ENCODE peak calls at places on chromosomes 3 and 15, in four cellular contexts. U, L, S and W are unnamed samples. For H3K9me3 and H3K36me3, the result is how much of the 10 kb centered on the place peaks cover.

GRCh38 chr3:192194081-192194480 is 533.3 kb downstream of the FGF12 start:
- DNase-seq in U (no peak), L (no peak), S (no peak), W (no peak)

GRCh38 chr3:132622148-132622547 is 25.1 kb downstream of the ACKR4 start:
- DNase-seq in U (no peak), L (no peak), S (no peak), W (no peak)

GRCh38 chr15:69615756-69616155 is 163.1 kb downstream of the RPLP1 start:
- DNase-seq in U (no peak), L (no peak), S (no peak), W (peak)

GRCh38 chr3:171936231-171936841 is 93.2 kb downstream of the TMEM212 start:
- DNase-seq in U (peak), L (no peak), S (no peak), W (no peak)

GRCh38 chr3:53531749-53532148 is 37.3 kb downstream of the CACNA1D start:
- DNase-seq in U (peak), L (no peak), S (no peak), W (no peak)

GRCh38 chr15:47998523-47999113 is 122.2 kb upstream of the SLC24A5 start:
- DNase-seq in U (no peak), L (no peak), S (no peak), W (no peak)

GRCh38 chr3:48656841-48657281 is 5.8 kb downstream of the CELSR3 start:
- DNase-seq in U (no peak), L (peak), S (no peak), W (no peak)

GRCh38 chr3:55965776-55966175 is 478.7 kb upstream of the WNT5A start:
- DNase-seq in U (no peak), L (no peak), S (no peak), W (no peak)

GRCh38 chr3:13229291-13229949 is 156.2 kb upstream of the IQSEC1 start:
- DNase-seq in U (peak), L (no peak), S (peak), W (no peak)

GRCh38 chr3:173411288-173412064 is 13.9 kb downstream of the NLGN1 start:
- DNase-seq in U (peak), L (no peak), S (peak), W (no peak)

GRCh38 chr3:133362539-133362938 is 37.3 kb upstream of the BFSP2 start:
- DNase-seq in U (no peak), L (no peak), S (no peak), W (no peak)

GRCh38 chr15:66293419-66294156 is at the start of gene DIS3L:
- DNase-seq in U (peak), L (peak), S (peak), W (peak)

GRCh38 chr3:119930286-119930685 is 148.4 kb downstream of the NR1I2 start:
- DNase-seq in U (no peak), L (no peak), S (no peak), W (no peak)

GRCh38 chr3:142886938-142887337 is 1.9 kb downstream of the PCOLCE2 start:
- DNase-seq in U (peak), L (no peak), S (no peak), W (no peak)

GRCh38 chr15:45429974-45430792 is 51.8 kb upstream of the GATM start:
- DNase-seq in U (peak), L (peak), S (peak), W (peak)

GRCh38 chr3:53191836-53192480 is 30.9 kb downstream of the PRKCD start:
- DNase-seq in U (no peak), L (peak), S (no peak), W (no peak)

GRCh38 chr3:42505203-42505848 is 2.9 kb downstream of the VIPR1 start:
- DNase-seq in U (no peak), L (no peak), S (no peak), W (no peak)

GRCh38 chr3:127738192-127738840 is 65.6 kb downstream of the ABTB1 start:
- DNase-seq in U (peak), L (no peak), S (no peak), W (no peak)

GRCh38 chr3:8239718-8240698 is 261.6 kb upstream of the LMCD1 start:
- DNase-seq in U (peak), L (no peak), S (peak), W (no peak)

GRCh38 chr3:180329847-180330246 is 272.1 kb upstream of the TTC14 start:
- DNase-seq in U (peak), L (no peak), S (no peak), W (no peak)

GRCh38 chr15:96072821-96073220 is 257.7 kb upstream of the NR2F2 start:
- DNase-seq in U (no peak), L (no peak), S (no peak), W (no peak)

GRCh38 chr3:158842946-158843345 is 41.1 kb downstream of the MFSD1 start:
- DNase-seq in U (no peak), L (no peak), S (no peak), W (no peak)

GRCh38 chr3:38084969-38085942 is 46.2 kb downstream of the DLEC1 start:
- DNase-seq in U (peak), L (no peak), S (peak), W (no peak)

GRCh38 chr3:19147905-19148767 is at the start of gene KCNH8:
- DNase-seq in U (no peak), L (no peak), S (peak), W (peak)

GRCh38 chr15:43292375-43293078 is 25.8 kb upstream of the TGM5 start:
- DNase-seq in U (no peak), L (no peak), S (no peak), W (no peak)

GRCh38 chr3:196192036-196193001 is 18.9 kb downstream of the ZDHHC19 start:
- DNase-seq in U (no peak), L (peak), S (no peak), W (peak)

GRCh38 chr15:85048430-85048829 is 66.8 kb downstream of the PDE8A start:
- DNase-seq in U (peak), L (no peak), S (no peak), W (no peak)

GRCh38 chr3:138114988-138115971 is at the start of gene DZIP1L:
- DNase-seq in U (peak), L (no peak), S (peak), W (no peak)

GRCh38 chr3:56790016-56790950 is 11.5 kb downstream of the ARHGEF3 start:
- DNase-seq in U (no peak), L (peak), S (no peak), W (no peak)

GRCh38 chr15:65653781-65654521 is 32.2 kb downstream of the SLC24A1 start:
- DNase-seq in U (no peak), L (no peak), S (no peak), W (no peak)

GRCh38 chr15:77550275-77551251 is 82.1 kb downstream of the LINGO1 start:
- DNase-seq in U (no peak), L (no peak), S (no peak), W (no peak)

GRCh38 chr3:160003520-160004128 is 15.0 kb downstream of the IL12A start:
- DNase-seq in U (peak), L (peak), S (peak), W (no peak)

DNA sequence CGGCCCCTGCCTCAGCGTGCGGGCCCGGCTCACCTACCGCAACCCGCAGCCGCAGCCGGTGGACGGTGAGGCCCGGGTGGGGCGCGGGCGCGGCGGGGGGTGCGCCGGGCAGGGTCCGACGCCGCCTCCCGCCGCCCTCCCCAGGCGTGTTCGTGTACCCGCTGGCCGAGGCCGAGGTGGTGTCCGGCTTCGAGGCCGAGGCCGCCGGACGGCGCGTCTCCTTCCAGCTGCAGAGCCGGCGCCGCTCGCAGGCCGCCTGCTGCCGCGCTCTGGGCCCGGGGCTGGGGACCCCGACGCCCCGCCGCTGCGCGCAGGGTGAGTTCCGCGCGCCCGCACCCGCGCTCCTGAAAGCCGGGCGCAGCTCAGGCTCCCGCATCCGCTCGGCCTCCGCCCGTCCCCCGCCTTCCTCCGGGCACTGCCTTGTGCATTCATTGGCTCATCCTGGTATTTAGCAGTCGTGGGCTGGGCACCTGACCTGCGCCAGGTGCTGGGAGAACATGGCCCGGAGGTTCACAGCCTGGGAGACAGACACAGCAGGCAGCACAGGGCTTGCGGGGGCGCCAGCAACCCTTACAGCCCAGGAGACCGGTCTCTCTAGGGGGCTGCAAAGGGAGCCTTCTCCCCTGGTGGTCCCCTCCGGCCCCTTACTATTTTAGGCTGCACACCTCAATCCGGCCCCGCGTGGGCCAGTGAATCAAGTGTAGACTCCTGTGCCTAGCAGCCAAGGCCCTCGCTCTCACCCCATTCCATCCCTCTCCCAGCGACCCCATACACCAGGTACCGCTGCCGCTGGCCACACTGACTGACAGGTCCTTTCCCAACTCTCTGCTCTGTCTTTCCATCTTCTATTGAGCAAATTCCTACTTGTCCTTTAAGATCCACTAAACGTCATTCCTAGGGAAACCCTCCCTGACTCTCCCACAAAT is 1.5 kb downstream of the VWA5B2 start:
- DNase-seq in U (peak), L (no peak), S (no peak), W (no peak)
- H3K4me3 ChIP-seq in U (peak), L (no peak), S (no peak), W (peak)

DNA sequence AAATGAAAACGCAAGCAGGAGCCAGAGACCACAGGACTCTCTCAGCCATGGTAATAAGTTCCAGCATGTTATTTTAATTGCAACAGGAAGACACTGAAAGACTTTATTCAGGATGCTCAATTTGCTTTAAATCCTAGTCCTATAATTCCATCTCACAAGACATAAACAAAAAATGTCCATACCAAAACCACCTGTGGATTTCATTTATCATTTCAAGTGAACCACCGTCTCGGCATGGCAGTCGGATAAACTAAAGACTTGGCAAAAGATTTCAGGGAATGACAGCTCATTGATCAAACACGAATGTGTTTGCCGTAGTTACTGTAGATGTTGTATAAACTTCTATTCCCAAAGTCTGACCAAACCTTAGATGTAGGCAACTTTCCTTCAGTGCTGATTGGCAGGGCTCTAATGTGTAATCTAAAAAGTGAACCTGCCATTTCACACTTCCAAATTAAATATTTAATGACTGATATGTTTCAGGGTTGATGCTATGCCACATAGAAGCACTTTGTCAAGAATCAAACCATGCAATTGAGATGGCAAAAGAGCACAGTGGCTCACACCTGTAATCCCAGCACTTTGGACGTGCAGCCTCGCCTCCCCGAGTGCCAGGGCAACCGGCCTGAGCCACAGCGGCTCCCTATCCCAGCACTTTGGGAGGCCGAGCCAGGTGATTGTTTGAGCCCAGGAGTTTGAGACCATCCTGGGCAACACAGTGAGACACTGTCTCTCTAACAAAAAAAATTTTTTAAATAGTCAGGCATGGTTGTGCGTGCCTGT is 331.7 kb downstream of the MAGI1 start:
- DNase-seq in U (no peak), L (no peak), S (no peak), W (no peak)
- H3K9me3 ChIP-seq in U (under half), L (under half), S (under half), W (under half)

DNA sequence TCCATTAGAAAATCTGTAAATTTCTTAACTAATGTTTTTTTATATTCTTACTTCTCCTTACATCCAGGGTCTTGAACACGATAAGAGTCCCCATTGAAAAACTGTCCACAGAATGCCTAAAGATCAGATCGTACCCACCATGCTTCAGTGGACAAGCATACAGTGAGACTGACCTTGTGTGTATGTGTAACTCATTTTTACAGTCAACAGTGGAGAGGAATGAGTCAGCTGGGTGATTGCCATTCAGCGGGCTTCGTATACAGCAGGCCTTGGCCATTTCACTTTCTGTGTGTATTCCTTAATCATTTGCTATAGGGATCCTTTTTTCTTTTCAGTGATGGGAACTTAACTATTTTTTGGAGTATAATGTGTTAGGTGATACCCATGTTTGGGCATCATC is 10.6 kb downstream of the PARP14 start:
- DNase-seq in U (peak), L (no peak), S (no peak), W (no peak)
- H3K36me3 ChIP-seq in U (under half), L (under half), S (under half), W (under half)

GRCh38 chr15:30985081-30985531 is 6.3 kb downstream of the MTMR10 start:
- DNase-seq in U (no peak), L (no peak), S (no peak), W (no peak)

GRCh38 chr15:30979457-30979856 is 12.0 kb downstream of the MTMR10 start:
- DNase-seq in U (no peak), L (no peak), S (no peak), W (no peak)

GRCh38 chr15:30978328-30978727 is 13.1 kb downstream of the MTMR10 start:
- DNase-seq in U (no peak), L (no peak), S (no peak), W (no peak)

GRCh38 chr15:30984542-30984941 is 6.9 kb downstream of the MTMR10 start:
- DNase-seq in U (no peak), L (no peak), S (peak), W (no peak)

DNA sequence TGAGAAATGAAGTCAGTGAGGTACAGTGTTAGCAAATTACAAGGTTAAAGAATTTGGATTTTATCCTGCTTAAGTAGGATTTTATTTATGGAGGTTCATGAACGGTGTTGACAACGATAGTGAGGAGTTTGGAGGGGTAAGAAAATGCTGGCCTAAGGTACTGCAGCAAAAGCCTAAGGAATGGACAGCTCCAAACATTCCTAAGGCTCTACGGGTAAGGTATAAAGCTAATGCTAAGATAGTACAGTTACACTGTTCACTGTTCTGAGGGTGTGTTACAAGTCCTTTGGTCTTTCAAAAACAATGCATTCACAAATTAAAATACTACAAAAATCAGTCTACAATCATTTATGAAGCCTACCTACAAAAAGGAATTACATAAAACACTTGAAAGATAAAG is 7.3 kb downstream of the MTMR10 start:
- DNase-seq in U (no peak), L (no peak), S (no peak), W (no peak)
- H3K4me3 ChIP-seq in U (no peak), L (no peak), S (no peak), W (no peak)